ENCODE peak calls at places on chromosomes 2 and 18, in eight cellular contexts. K is CD4-positive, alpha-beta memory T cell; D is colonic mucosa; V is Karpas-422; Z is PC-3; C is astrocyte; T is stomach; W is CD8-positive, alpha-beta T cell. S is an unnamed sample. For H3K4me1 and H3K9me3, the result is how much of the 10 kb centered on the place peaks cover.

GRCh38 chr18:11868230-11868629 is 17.0 kb downstream of the CHMP1B start:
- DNase-seq in K (no peak), D (no peak), V (no peak), Z (no peak), C (no peak), T (no peak), W (no peak), S (no peak)

GRCh38 chr2:47266939-47267338 is 111.8 kb upstream of the STPG4 start:
- DNase-seq in K (no peak), D (no peak), V (no peak), Z (no peak), C (no peak), T (no peak), W (no peak), S (no peak)

GRCh38 chr18:76783786-76784484 is 38.4 kb upstream of the ZNF236 start:
- DNase-seq in K (no peak), D (no peak), V (no peak), Z (no peak), C (no peak), T (no peak), W (no peak), S (no peak)

GRCh38 chr2:223026357-223027110 is 25.5 kb upstream of the KCNE4 start:
- DNase-seq in K (no peak), D (no peak), V (no peak), Z (peak), C (no peak), T (no peak), W (no peak), S (no peak)

GRCh38 chr2:240556553-240557100 is 1.2 kb downstream of the ANKMY1 start:
- DNase-seq in K (peak), D (peak), V (peak), Z (peak), C (no peak), T (peak), W (peak), S (peak)

GRCh38 chr2:75551434-75551833 is 9.3 kb downstream of the EVA1A start:
- DNase-seq in K (no peak), D (no peak), V (no peak), Z (no peak), C (no peak), T (no peak), W (no peak), S (no peak)

GRCh38 chr2:138061961-138062360 is 97.7 kb downstream of the HNMT start:
- DNase-seq in K (no peak), D (no peak), V (no peak), Z (no peak), C (no peak), T (no peak), W (no peak), S (no peak)

GRCh38 chr2:113212245-113213060 is 38.7 kb downstream of the PSD4 start:
- DNase-seq in K (no peak), D (no peak), V (no peak), Z (no peak), C (no peak), T (no peak), W (no peak), S (peak)

GRCh38 chr2:210617732-210618330 is 61.4 kb downstream of the CPS1 start:
- DNase-seq in K (no peak), D (peak), V (peak), Z (peak), C (peak), T (no peak), W (no peak), S (peak)

GRCh38 chr2:30305235-30305634 is 73.9 kb downstream of the LBH start:
- DNase-seq in K (no peak), D (no peak), V (no peak), Z (peak), C (peak), T (no peak), W (no peak), S (no peak)

GRCh38 chr2:5121677-5122076 is 570.5 kb upstream of the SOX11 start:
- DNase-seq in K (no peak), D (no peak), V (peak), Z (peak), C (no peak), T (no peak), W (no peak), S (no peak)

GRCh38 chr18:3526421-3527354 is 76.7 kb downstream of the TGIF1 start:
- DNase-seq in K (no peak), D (no peak), V (peak), Z (no peak), C (peak), T (no peak), W (no peak), S (no peak)

GRCh38 chr2:108171652-108172051 is 68.1 kb upstream of the SULT1C3 start:
- DNase-seq in K (no peak), D (no peak), V (no peak), Z (no peak), C (no peak), T (no peak), W (no peak), S (no peak)

GRCh38 chr2:18266188-18266587 is 294.3 kb downstream of the RDH14 start:
- DNase-seq in K (no peak), D (no peak), V (no peak), Z (no peak), C (no peak), T (no peak), W (no peak), S (no peak)

GRCh38 chr2:96264656-96265348 is 995 bp downstream of the TMEM127 start:
- DNase-seq in K (no peak), D (peak), V (peak), Z (no peak), C (peak), T (no peak), W (peak), S (no peak)

GRCh38 chr2:234001380-234001993 is 49.0 kb upstream of the SPP2 start:
- DNase-seq in K (peak), D (no peak), V (no peak), Z (no peak), C (no peak), T (no peak), W (no peak), S (no peak)

GRCh38 chr2:45276914-45277313 is 267.7 kb upstream of the SIX2 start:
- DNase-seq in K (no peak), D (no peak), V (no peak), Z (peak), C (peak), T (no peak), W (no peak), S (no peak)
- H3K27ac ChIP-seq in K (no peak), D (no peak), V (no peak), Z (peak), C (no peak), T (no peak), W (no peak), S (peak)

GRCh38 chr2:221752781-221753180 is 180.7 kb upstream of the EPHA4 start:
- DNase-seq in K (no peak), D (no peak), V (no peak), Z (no peak), C (peak), T (no peak), W (no peak), S (no peak)
- H3K4me1 ChIP-seq in K (under half), D (under half), V (under half), Z (under half), C (under half), T (under half), W (under half), S (under half)

GRCh38 chr2:130985206-130985779 is 108.0 kb downstream of the FAM168B start:
- DNase-seq in K (no peak), D (no peak), V (no peak), Z (no peak), C (no peak), T (no peak), W (no peak), S (no peak)

GRCh38 chr2:130986890-130987493 is 106.3 kb downstream of the FAM168B start:
- DNase-seq in K (no peak), D (no peak), V (no peak), Z (no peak), C (no peak), T (no peak), W (no peak), S (no peak)

GRCh38 chr2:130987519-130988425 is 105.5 kb downstream of the FAM168B start:
- DNase-seq in K (no peak), D (no peak), V (no peak), Z (no peak), C (no peak), T (no peak), W (no peak), S (no peak)

GRCh38 chr2:130985831-130986649 is 107.2 kb downstream of the FAM168B start:
- DNase-seq in K (no peak), D (no peak), V (no peak), Z (no peak), C (no peak), T (no peak), W (no peak), S (no peak)
- H3K9me3 ChIP-seq in K (under half), D (under half), V (under half), Z (under half), C (under half), T (under half), W (under half), S (under half)

DNA sequence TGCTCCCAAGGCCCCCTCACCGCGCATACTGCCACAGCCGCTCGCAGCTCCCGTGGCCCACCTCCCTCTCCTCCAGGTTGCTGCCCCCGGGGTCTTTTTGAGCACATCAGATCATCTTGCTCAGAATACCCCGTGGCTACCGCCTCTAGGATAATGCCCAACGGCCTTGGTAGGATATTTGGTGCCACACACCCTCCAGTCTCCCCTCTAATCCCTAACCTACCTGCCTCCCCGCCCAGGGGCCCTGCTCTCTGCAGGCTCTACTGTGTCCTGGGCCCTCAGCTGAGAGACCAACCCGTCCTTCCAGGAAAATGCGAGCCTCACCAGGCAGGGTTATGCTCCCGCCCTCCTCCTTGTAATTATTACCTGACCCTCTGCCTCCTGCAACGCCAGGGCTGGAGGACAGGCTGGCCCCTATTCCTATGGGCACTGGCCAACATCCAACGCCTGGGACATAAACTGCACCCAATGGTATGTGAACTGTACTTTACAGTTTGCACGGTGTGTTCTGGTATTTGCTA is 1.5 kb upstream of the MTCL1 start:
- DNase-seq in K (no peak), D (no peak), V (no peak), Z (no peak), C (no peak), T (no peak), W (no peak), S (no peak)
- H3K27ac ChIP-seq in K (no peak), D (peak), V (no peak), Z (peak), C (peak), T (peak), W (no peak), S (peak)

GRCh38 chr2:191374366-191374765 is 129.2 kb downstream of the MYO1B start:
- DNase-seq in K (no peak), D (no peak), V (no peak), Z (no peak), C (no peak), T (no peak), W (no peak), S (no peak)

GRCh38 chr2:191374939-191375338 is 129.7 kb downstream of the MYO1B start:
- DNase-seq in K (no peak), D (no peak), V (no peak), Z (no peak), C (no peak), T (no peak), W (no peak), S (no peak)

GRCh38 chr2:191379375-191379774 is 134.2 kb downstream of the MYO1B start:
- DNase-seq in K (no peak), D (no peak), V (no peak), Z (no peak), C (no peak), T (no peak), W (no peak), S (no peak)

GRCh38 chr2:191382801-191383200 is 137.6 kb downstream of the MYO1B start:
- DNase-seq in K (no peak), D (peak), V (no peak), Z (peak), C (no peak), T (peak), W (no peak), S (no peak)

GRCh38 chr2:191376981-191377629 is 131.9 kb downstream of the MYO1B start:
- DNase-seq in K (no peak), D (peak), V (no peak), Z (peak), C (peak), T (peak), W (no peak), S (peak)
- H3K4me1 ChIP-seq in K (under half), D (under half), V (under half), Z (under half), C (under half), T (under half), W (under half), S (under half)

GRCh38 chr2:89848763-89849162 is 1157.3 kb downstream of the RPIA start:
- DNase-seq in K (no peak), D (no peak), V (no peak), Z (no peak), C (no peak), T (no peak), W (no peak), S (no peak)
- H3K9me3 ChIP-seq in K (under half), D (under half), V (under half), Z (under half), C (under half), T (under half), W (under half), S (under half)

DNA sequence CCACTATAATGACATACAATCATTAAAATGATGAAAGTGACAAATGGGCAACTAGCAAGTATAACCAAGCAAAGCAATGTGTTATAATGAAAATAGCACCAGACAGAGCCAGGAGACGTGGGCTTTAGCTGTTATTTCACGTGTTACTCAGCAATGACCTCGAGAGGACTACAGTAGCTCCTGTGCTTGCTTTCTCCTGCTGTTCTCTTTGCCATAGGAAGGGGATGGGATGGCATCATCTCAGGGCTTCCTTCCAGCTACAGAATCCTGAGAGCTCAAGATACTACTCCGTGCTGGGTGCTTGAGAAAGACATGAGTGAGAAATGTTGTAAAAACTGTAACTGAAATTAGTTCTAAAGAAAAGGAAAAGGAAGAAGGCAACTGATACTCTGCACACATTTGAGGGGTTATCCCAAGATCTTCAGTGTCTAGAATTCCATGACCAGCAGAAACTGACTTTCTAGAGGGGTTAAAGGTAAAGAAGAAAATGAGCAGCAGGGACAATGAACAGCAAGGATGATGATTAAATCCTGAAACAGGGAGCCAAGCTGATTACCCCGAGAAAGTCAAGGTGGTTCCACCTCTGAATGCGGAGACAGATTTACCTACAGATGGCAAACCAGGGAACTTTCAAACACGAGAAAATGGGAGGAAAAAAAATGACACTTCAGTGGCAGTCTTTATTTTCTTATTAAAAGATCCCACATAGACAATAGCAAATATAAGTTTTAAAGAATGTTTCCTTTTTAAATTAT is 33.4 kb downstream of the GAREM1 start:
- DNase-seq in K (no peak), D (no peak), V (no peak), Z (no peak), C (no peak), T (no peak), W (no peak), S (no peak)
- H3K27ac ChIP-seq in K (no peak), D (no peak), V (no peak), Z (no peak), C (no peak), T (no peak), W (no peak), S (no peak)

DNA sequence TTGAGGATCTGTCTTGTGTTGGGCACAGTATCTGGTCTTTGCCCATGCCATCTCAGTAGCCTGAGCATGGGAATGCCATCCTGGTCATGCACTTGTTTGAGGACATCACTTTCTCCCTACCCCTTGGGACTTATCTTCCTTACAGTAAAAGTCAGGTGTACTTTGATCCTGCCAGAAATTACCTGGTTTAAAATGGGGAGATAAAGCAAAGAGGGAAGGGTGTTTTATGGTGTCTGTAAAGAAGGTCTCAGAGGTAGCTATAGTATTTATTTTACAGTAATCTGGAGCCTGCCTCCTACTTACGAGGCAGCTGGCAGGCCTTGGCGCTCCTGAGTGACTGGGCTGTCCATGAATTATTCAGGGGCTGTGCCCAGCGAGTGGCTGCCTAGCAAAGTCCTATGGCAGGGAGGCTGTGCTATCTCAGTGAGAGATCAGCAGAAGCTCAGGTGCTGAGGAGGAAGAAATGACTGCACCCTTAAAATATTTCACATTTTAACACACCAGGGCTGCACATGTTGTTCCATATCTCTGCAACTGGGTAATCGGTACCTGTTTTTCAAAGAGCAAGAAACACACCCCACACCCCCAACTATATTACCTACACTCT is 93.9 kb downstream of the SPTBN1 start:
- DNase-seq in K (no peak), D (peak), V (no peak), Z (no peak), C (no peak), T (no peak), W (no peak), S (no peak)
- H3K4me1 ChIP-seq in K (under half), D (under half), V (under half), Z (under half), C (under half), T (under half), W (under half), S (under half)

GRCh38 chr2:232534940-232535735 is 4.4 kb upstream of the CHRNG start:
- DNase-seq in K (no peak), D (no peak), V (no peak), Z (no peak), C (no peak), T (no peak), W (no peak), S (no peak)
- H3K9me3 ChIP-seq in K (under half), D (under half), V (under half), Z (under half), C (under half), T (under half), W (under half), S (under half)

S was measured in SJSA1.